ENCODE peak calls at places on chromosome 10, in eight cellular contexts. A, P, N, H, G, L, Q and J are unnamed samples.

GRCh38 chr10:23345861-23346260 is 1.3 kb upstream of the C10orf67 start:
- DNase-seq in L (no peak), A (peak), Q (no peak), G (no peak), N (no peak), H (peak), P (no peak), J (peak)

GRCh38 chr10:73816917-73817729 is 5.7 kb upstream of the NDST2 start:
- DNase-seq in L (no peak), G (no peak), Q (peak), A (no peak), H (no peak), N (no peak), P (no peak), J (peak)

GRCh38 chr10:79322616-79323566 is 24.4 kb upstream of the PPIF start:
- DNase-seq in Q (no peak), N (peak), A (peak), H (peak), P (peak), L (no peak), G (no peak), J (peak)

GRCh38 chr10:50740351-50740688 is 584 bp downstream of the ASAH2B start:
- DNase-seq in G (no peak), H (peak), L (no peak), N (no peak), A (peak), P (no peak), Q (peak), J (peak)

GRCh38 chr10:7561216-7561893 is 105.4 kb downstream of the ITIH5 start:
- DNase-seq in N (peak), L (peak), Q (no peak), G (no peak), H (no peak), P (no peak), A (no peak), J (no peak)

GRCh38 chr10:111773950-111774349 is 409.6 kb downstream of the GPAM start:
- DNase-seq in A (no peak), P (no peak), H (no peak), Q (no peak), L (no peak), N (no peak), G (no peak), J (no peak)

GRCh38 chr10:130424418-130424817 is 288.2 kb downstream of the GLRX3 start:
- DNase-seq in H (no peak), P (no peak), N (no peak), A (no peak), Q (no peak), G (no peak), L (no peak), J (no peak)

GRCh38 chr10:119205926-119206602 is 1.3 kb upstream of the GRK5 start:
- DNase-seq in A (peak), N (peak), P (peak), L (peak), G (peak), Q (peak), H (peak), J (peak)

GRCh38 chr10:51955696-51956095 is 256.3 kb upstream of the CSTF2T start:
- DNase-seq in L (peak), G (no peak), A (no peak), N (no peak), P (no peak), Q (no peak), H (no peak), J (no peak)

GRCh38 chr10:69321865-69322264 is 43.6 kb downstream of the HK1 start:
- DNase-seq in Q (no peak), H (peak), G (no peak), N (no peak), L (no peak), A (no peak), P (no peak), J (no peak)

GRCh38 chr10:132588301-132589013 is 50.9 kb downstream of the INPP5A start:
- DNase-seq in L (no peak), H (peak), Q (no peak), G (no peak), A (no peak), P (no peak), N (no peak), J (no peak)

GRCh38 chr10:34618611-34619010 is 196.5 kb downstream of the PARD3 start:
- DNase-seq in H (no peak), G (no peak), P (no peak), A (peak), Q (no peak), N (no peak), L (no peak), J (no peak)

GRCh38 chr10:121368347-121369025 is 229.8 kb downstream of the FGFR2 start:
- DNase-seq in G (no peak), A (no peak), P (no peak), L (peak), N (no peak), H (no peak), Q (no peak), J (peak)
- TF ChIP-seq CTCF in G (no peak), A (no peak), P (no peak), L (no peak), N (no peak), H (no peak), Q (no peak), J (no peak)

GRCh38 chr10:84550756-84551436 is 222.5 kb downstream of the CCSER2 start:
- DNase-seq in H (no peak), G (no peak), Q (no peak), L (no peak), P (no peak), A (no peak), N (no peak), J (no peak)

GRCh38 chr10:84546609-84547008 is 218.2 kb downstream of the CCSER2 start:
- DNase-seq in H (no peak), A (no peak), G (no peak), N (no peak), L (no peak), P (no peak), Q (no peak), J (no peak)

GRCh38 chr10:84551437-84552120 is 223.2 kb downstream of the CCSER2 start:
- DNase-seq in N (no peak), H (no peak), L (no peak), A (no peak), G (no peak), Q (no peak), P (no peak), J (no peak)

GRCh38 chr10:84549368-84549767 is 221.0 kb downstream of the CCSER2 start:
- DNase-seq in G (no peak), L (no peak), A (no peak), Q (no peak), H (no peak), N (no peak), P (no peak), J (no peak)

DNA sequence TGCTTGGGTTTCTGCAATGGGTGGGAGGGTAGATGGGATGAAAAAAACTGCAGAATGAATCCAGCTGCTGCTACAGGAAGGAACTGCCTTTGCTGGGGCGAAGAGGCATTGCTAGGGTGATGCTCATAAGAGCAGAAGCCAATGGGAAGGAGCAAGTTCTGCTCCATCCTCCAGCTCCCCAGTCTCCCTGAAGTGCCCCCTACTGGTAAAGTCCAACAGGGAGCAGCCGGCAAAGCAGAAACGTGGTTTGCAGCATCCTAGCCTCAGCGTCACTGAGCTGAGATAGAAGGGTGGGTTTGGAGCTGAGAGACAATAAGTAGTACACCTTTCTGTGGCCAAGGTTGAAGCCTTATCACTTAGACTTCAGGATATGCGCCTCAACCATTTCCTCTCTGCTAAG is 220.5 kb downstream of the CCSER2 start:
- DNase-seq in N (no peak), Q (no peak), A (no peak), G (peak), L (peak), P (no peak), H (no peak), J (no peak)
- TF ChIP-seq CTCF in N (no peak), Q (no peak), A (peak), G (peak), L (peak), P (no peak), H (peak), J (no peak)

GRCh38 chr10:43093423-43094090 is 16.7 kb downstream of the RET start:
- DNase-seq in L (peak), N (no peak), P (no peak), A (peak), H (peak), G (no peak), Q (no peak), J (no peak)
- TF ChIP-seq CTCF in L (no peak), N (no peak), P (no peak), A (peak), H (no peak), G (no peak), Q (no peak), J (no peak)

GRCh38 chr10:86825366-86825765 is 68.9 kb downstream of the BMPR1A start:
- DNase-seq in N (no peak), A (no peak), P (no peak), H (no peak), G (no peak), Q (no peak), L (no peak), J (no peak)
- TF ChIP-seq CTCF in N (no peak), A (no peak), P (no peak), H (no peak), G (no peak), Q (no peak), L (no peak), J (no peak)

GRCh38 chr10:102393411-102394078 is 2.0 kb upstream of the NFKB2 start:
- DNase-seq in A (no peak), G (no peak), N (no peak), Q (no peak), P (no peak), H (no peak), L (peak), J (no peak)
- TF ChIP-seq CTCF in A (peak), G (no peak), N (peak), Q (no peak), P (peak), H (peak), L (peak), J (peak)

DNA sequence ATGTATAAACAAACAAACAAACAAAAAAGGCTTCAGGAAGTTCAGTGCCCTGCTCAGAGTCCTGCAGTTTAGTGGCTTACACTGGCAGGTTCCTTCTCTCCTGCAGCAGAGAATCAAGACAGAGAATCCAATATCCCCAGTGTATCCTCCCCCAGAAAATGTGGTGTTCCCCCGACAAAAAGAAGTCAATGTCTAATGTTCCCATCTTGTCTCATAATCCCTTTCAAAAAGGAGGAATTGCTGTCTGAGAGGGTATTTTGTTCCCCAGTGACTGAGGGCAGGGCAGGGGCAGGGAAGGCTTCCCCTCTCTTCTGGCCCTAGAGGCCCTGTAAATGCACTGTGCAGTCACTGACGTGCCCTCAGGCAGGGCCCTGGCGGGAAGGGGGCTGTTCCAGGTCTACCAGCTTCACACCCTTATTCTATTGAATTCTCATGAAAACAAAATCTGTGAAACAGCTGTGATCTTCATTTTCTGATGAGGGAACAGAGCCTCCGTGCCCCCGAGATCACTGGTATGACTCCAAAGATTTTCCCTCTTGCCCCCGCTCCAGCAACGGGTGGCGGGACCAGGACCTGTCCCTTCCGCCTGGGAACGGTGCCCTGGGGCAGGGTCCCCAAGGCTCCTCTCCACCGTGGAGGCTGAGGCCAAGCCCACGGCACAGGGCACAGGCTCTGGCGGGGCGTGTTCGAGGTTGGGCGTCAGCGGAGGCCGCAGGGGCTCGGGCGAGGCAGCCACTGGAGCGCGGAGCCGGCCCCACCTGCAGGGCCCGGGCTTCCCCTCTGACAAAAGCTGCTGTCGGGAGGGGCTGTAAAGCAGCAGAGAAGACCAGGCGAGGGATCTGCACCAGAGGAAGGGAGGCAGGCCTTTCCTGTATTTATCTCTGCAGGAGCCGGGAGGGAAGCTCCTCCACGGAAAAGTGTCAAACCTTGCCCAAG is 13.4 kb upstream of the WDFY4 start:
- DNase-seq in H (no peak), G (no peak), L (peak), N (peak), P (no peak), Q (no peak), A (no peak), J (no peak)
- TF ChIP-seq CTCF in H (no peak), G (no peak), L (no peak), N (no peak), P (no peak), Q (no peak), A (no peak), J (no peak)

DNA sequence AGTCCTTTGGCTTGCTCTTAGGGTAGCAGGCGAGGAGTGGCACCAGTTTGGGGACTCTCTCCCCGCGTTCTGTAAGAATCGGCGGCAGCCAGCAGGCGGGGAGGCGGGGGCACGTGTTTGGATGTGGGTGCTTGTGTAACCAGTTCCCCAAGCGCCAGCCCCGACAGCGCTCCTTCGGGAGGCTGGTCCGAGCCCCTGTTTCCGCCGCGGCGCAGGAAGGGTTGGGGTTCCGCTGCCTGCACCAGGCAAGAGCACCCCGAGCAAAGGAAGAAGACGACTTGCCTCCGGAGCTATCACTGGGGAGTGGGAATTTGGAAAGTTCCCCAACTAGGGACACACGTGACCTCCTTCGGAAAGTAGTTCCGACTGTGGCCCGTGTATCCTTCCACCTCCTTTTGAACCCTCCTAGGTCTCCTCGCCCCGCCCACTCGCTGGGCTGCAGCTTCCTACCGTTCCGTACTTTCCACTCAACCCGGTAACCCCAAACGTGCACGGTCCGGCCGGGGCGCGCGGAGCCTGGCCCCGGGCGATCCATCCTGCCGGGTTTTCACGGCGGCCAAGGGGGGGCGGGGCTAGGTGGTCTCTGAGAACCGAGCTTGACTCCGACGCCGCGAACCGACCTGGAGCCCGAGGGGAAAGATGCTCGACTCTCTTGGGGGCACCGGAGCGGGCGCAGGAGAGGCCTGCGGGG is 1.2 kb downstream of the KLLN start:
- DNase-seq in L (peak), P (peak), A (peak), H (peak), Q (peak), G (peak), N (peak), J (peak)
- TF ChIP-seq CTCF in L (no peak), P (no peak), A (no peak), H (no peak), Q (no peak), G (no peak), N (no peak), J (no peak)

GRCh38 chr10:93039721-93040120 is 20.9 kb upstream of the CYP26C1 start:
- DNase-seq in N (no peak), L (peak), Q (no peak), G (no peak), A (peak), H (peak), P (no peak), J (peak)
- TF ChIP-seq CTCF in N (peak), L (peak), Q (peak), G (no peak), A (peak), H (peak), P (no peak), J (peak)